ENCODE peak calls at places on chromosomes 3 and 15, in eight cellular contexts. U is iPS DF 6.9, E is astrocyte, F is colonic mucosa, H is A549, D is GM23338, W is esophagus squamous epithelium, A is esophagus muscularis mucosa. R is an unnamed sample.

GRCh38 chr15:73838795-73839565 is 34.4 kb upstream of the TBC1D21 start:
- DNase-seq in U (no peak), E (no peak), D (no peak), H (no peak), W (no peak), F (no peak), A (no peak), R (peak; percentile 16)

GRCh38 chr3:102457644-102458043 is 22.8 kb downstream of the ZPLD1 start:
- DNase-seq in U (no peak), A (no peak), F (no peak), W (no peak), E (no peak), D (no peak), H (no peak), R (no peak)

GRCh38 chr15:86082619-86083377 is 3.1 kb downstream of the AGBL1 start:
- DNase-seq in H (no peak), W (no peak), D (no peak), A (peak; percentile 90), E (peak; percentile 56), U (no peak), F (no peak), R (no peak)

GRCh38 chr3:116470589-116470988 is 25.3 kb upstream of the LSAMP start:
- DNase-seq in U (no peak), W (no peak), F (no peak), A (no peak), H (no peak), D (no peak), E (no peak), R (no peak)

GRCh38 chr15:28269097-28269496 is 52.9 kb downstream of the HERC2 start:
- DNase-seq in W (no peak), A (no peak), F (no peak), E (no peak), H (no peak), U (no peak), D (no peak), R (no peak)

GRCh38 chr15:57395292-57395691 is 19.0 kb downstream of the CGNL1 start:
- DNase-seq in U (no peak), F (no peak), D (no peak), E (peak; percentile 95), H (no peak), A (no peak), W (no peak), R (no peak)

GRCh38 chr3:39281533-39281932 is 1.7 kb upstream of the CX3CR1 start:
- DNase-seq in F (no peak), D (no peak), U (no peak), H (no peak), E (no peak), A (no peak), W (no peak), R (no peak)

GRCh38 chr3:12750223-12750622 is 8.8 kb downstream of the TMEM40 start:
- DNase-seq in A (no peak), W (no peak), D (no peak), H (no peak), E (peak; percentile 84), U (no peak), F (no peak), R (peak; percentile 19)

GRCh38 chr3:46578973-46579755 is 13.1 kb upstream of the LRRC2 start:
- DNase-seq in W (no peak), U (no peak), A (no peak), E (no peak), F (peak; percentile 31), H (no peak), D (no peak), R (no peak)

GRCh38 chr3:163476179-163476578 is 1602.1 kb downstream of the SI start:
- DNase-seq in U (no peak), H (no peak), A (no peak), W (no peak), D (peak; percentile 5), F (no peak), E (no peak), R (no peak)

GRCh38 chr3:15291589-15292541 is 40.5 kb downstream of the SH3BP5 start:
- DNase-seq in F (no peak), D (no peak), A (no peak), E (peak; percentile 59), H (no peak), W (no peak), U (no peak), R (no peak)

GRCh38 chr15:52709172-52709979 is 30.2 kb upstream of the ATOSA start:
- DNase-seq in W (no peak), F (peak; percentile 82), H (no peak), A (no peak), U (peak; percentile 64), E (no peak), D (peak; percentile 94), R (no peak)

GRCh38 chr3:147361671-147362420 is 44.5 kb downstream of the ZIC4 start:
- DNase-seq in A (peak; percentile 75), F (peak; percentile 53), W (no peak), D (peak; percentile 92), E (no peak), H (no peak), U (no peak), R (no peak)

GRCh38 chr3:12870942-12871341 is 29.6 kb upstream of the RPL32 start:
- DNase-seq in E (no peak), U (no peak), A (no peak), F (no peak), D (no peak), H (no peak), W (no peak), R (no peak)

GRCh38 chr3:66478923-66479322 is 21.9 kb downstream of the LRIG1 start:
- DNase-seq in A (no peak), H (no peak), E (no peak), F (peak; percentile 72), U (no peak), D (no peak), W (no peak), R (no peak)

GRCh38 chr15:28975766-28976179 is 90.0 kb downstream of the APBA2 start:
- DNase-seq in U (peak; percentile 20), W (no peak), E (no peak), H (peak; percentile 55), F (peak; percentile 41), A (peak; percentile 79), D (peak; percentile 85), R (no peak)

GRCh38 chr3:182618981-182619591 is 174.2 kb upstream of the ATP11B start:
- DNase-seq in D (no peak), A (no peak), H (no peak), U (no peak), W (no peak), F (no peak), E (peak; percentile 93), R (no peak)

GRCh38 chr15:59649603-59650002 is 7.7 kb downstream of the GTF2A2 start:
- DNase-seq in E (no peak), W (no peak), F (no peak), U (no peak), A (no peak), H (no peak), D (no peak), R (no peak)

GRCh38 chr15:60043744-60044435 is 39.8 kb downstream of the FOXB1 start:
- DNase-seq in F (no peak), W (no peak), E (no peak), H (no peak), U (no peak), D (no peak), A (peak; percentile 55), R (no peak)

GRCh38 chr3:52058111-52058510 is 1.7 kb upstream of the DUSP7 start:
- DNase-seq in A (no peak), W (no peak), D (no peak), E (no peak), F (no peak), H (no peak), U (no peak), R (no peak)

GRCh38 chr3:32951410-32951811 is at the start of gene CCR4:
- DNase-seq in W (no peak), H (no peak), F (no peak), D (no peak), E (no peak), U (no peak), A (peak; percentile 79), R (no peak)

GRCh38 chr3:128360705-128361271 is 105.9 kb downstream of the DNAJB8 start:
- DNase-seq in F (no peak), W (no peak), U (no peak), E (peak; percentile 22), D (no peak), A (no peak), H (no peak), R (no peak)

GRCh38 chr3:152638707-152639450 is 196.1 kb upstream of the P2RY1 start:
- DNase-seq in D (no peak), W (no peak), F (no peak), A (no peak), E (peak; percentile 16), U (no peak), H (no peak), R (peak; percentile 72)

GRCh38 chr3:94928921-94929320 is 866.1 kb downstream of the NSUN3 start:
- DNase-seq in U (no peak), E (peak; percentile 67), D (no peak), W (no peak), F (no peak), A (no peak), H (peak; percentile 8), R (no peak)

GRCh38 chr3:57227930-57228733 is 603 bp downstream of the APPL1 start:
- DNase-seq in H (peak; percentile 14), U (no peak), E (peak; percentile 46), W (no peak), D (peak; percentile 61), F (peak; percentile 57), A (no peak), R (peak; percentile 42)

GRCh38 chr3:32432711-32433530 is 41.3 kb downstream of the CMTM7 start:
- DNase-seq in F (peak; percentile 14), E (no peak), D (no peak), H (no peak), U (no peak), W (no peak), A (peak; percentile 74), R (no peak)

GRCh38 chr15:51884517-51885236 is 55.2 kb downstream of the TMOD3 start:
- DNase-seq in F (no peak), H (no peak), W (no peak), D (no peak), A (no peak), U (no peak), E (peak; percentile 46), R (no peak)

GRCh38 chr3:124588794-124589193 is 141.5 kb upstream of the UMPS start:
- DNase-seq in D (no peak), A (no peak), U (no peak), F (no peak), H (no peak), E (no peak), W (no peak), R (no peak)
- H3K4me1 ChIP-seq in D (peaks cover 40% of the 10 kb centered on the region), A (peaks cover 18% of the 10 kb centered on the region), U (peaks cover 8% of the 10 kb centered on the region), F (no peaks in the 10 kb centered on the region), H (peaks cover 3% of the 10 kb centered on the region), E (peaks cover 21% of the 10 kb centered on the region), W (peaks cover 18% of the 10 kb centered on the region), R (no peaks in the 10 kb centered on the region)

GRCh38 chr15:84752195-84752594 is 3.8 kb downstream of the ZNF592 start:
- DNase-seq in E (no peak), H (no peak), A (no peak), W (no peak), F (no peak), D (no peak), U (no peak), R (no peak)
- H3K4me3 ChIP-seq in E (no peak overlapping the region), H (no peak overlapping the region), A (no peak overlapping the region), W (no peak overlapping the region), F (no peak overlapping the region), D (no peak overlapping the region), U (no peak overlapping the region), R (no peak overlapping the region)

GRCh38 chr3:157353657-157354056 is 83.0 kb upstream of the PTX3 start:
- DNase-seq in F (no peak), W (no peak), U (no peak), E (no peak), D (no peak), H (no peak), A (no peak), R (no peak)
- H3K4me1 ChIP-seq in F (no peaks in the 10 kb centered on the region), W (no peaks in the 10 kb centered on the region), U (no peaks in the 10 kb centered on the region), E (peaks cover under 1% of the 10 kb centered on the region), D (no peaks in the 10 kb centered on the region), H (peaks cover 3% of the 10 kb centered on the region), A (no peaks in the 10 kb centered on the region), R (no peaks in the 10 kb centered on the region)

GRCh38 chr3:43755511-43756200 is 64.9 kb downstream of the ABHD5 start:
- DNase-seq in W (no peak), H (no peak), D (peak; percentile 15), A (no peak), F (no peak), E (no peak), U (no peak), R (no peak)
- H3K4me3 ChIP-seq in W (no peak overlapping the region), H (no peak overlapping the region), D (no peak overlapping the region), A (no peak overlapping the region), F (no peak overlapping the region), E (no peak overlapping the region), U (no peak overlapping the region), R (no peak overlapping the region)